ENCODE peak calls at places on chromosomes 12 and 14, in four cellular contexts. One of them, this sample, is unnamed.

GRCh38 chr14:32618991-32619390 is 289.9 kb downstream of the AKAP6 start:
- DNase-seq in left cardiac atrium: no peak
- DNase-seq in choroid plexus epithelial cell: no peak
- DNase-seq in GM20000: no peak
- DNase-seq in this sample: no peak

GRCh38 chr12:120546050-120546386 is 11.9 kb downstream of the RNF10 start:
- DNase-seq in left cardiac atrium: no peak
- DNase-seq in choroid plexus epithelial cell: no peak
- DNase-seq in GM20000: no peak
- DNase-seq in this sample: no peak

GRCh38 chr12:11706509-11707331 is 57.2 kb downstream of the ETV6 start:
- DNase-seq in left cardiac atrium: no peak
- DNase-seq in choroid plexus epithelial cell: peak; percentile 41
- DNase-seq in GM20000: no peak
- DNase-seq in this sample: no peak

GRCh38 chr12:30578426-30578825 is 117.2 kb downstream of the IPO8 start:
- DNase-seq in left cardiac atrium: no peak
- DNase-seq in choroid plexus epithelial cell: peak; percentile 15
- DNase-seq in GM20000: no peak
- DNase-seq in this sample: no peak

GRCh38 chr12:11759894-11760293 is 110.4 kb downstream of the ETV6 start:
- DNase-seq in left cardiac atrium: no peak
- DNase-seq in choroid plexus epithelial cell: no peak
- DNase-seq in GM20000: no peak
- DNase-seq in this sample: no peak

GRCh38 chr12:59119676-59120075 is 199.4 kb upstream of the LRIG3 start:
- DNase-seq in left cardiac atrium: no peak
- DNase-seq in choroid plexus epithelial cell: peak; percentile 51
- DNase-seq in GM20000: no peak
- DNase-seq in this sample: no peak

GRCh38 chr12:21697829-21698630 is 40.4 kb upstream of the LDHB start:
- DNase-seq in left cardiac atrium: no peak
- DNase-seq in choroid plexus epithelial cell: peak; percentile 64
- DNase-seq in GM20000: no peak
- DNase-seq in this sample: no peak

GRCh38 chr14:49594347-49595089 is 4.2 kb upstream of the LRR1 start:
- DNase-seq in left cardiac atrium: no peak
- DNase-seq in choroid plexus epithelial cell: peak; percentile 90
- DNase-seq in GM20000: peak; percentile 42
- DNase-seq in this sample: no peak

GRCh38 chr12:111410229-111411186 is 4.8 kb downstream of the SH2B3 start:
- DNase-seq in left cardiac atrium: peak; percentile 54
- DNase-seq in choroid plexus epithelial cell: peak; percentile 40
- DNase-seq in GM20000: no peak
- DNase-seq in this sample: peak; percentile 56

GRCh38 chr14:31966896-31967668 is 110.0 kb upstream of the ARHGAP5 start:
- DNase-seq in left cardiac atrium: no peak
- DNase-seq in choroid plexus epithelial cell: no peak
- DNase-seq in GM20000: no peak
- DNase-seq in this sample: no peak

GRCh38 chr12:62533755-62534107 is 67.1 kb downstream of the MON2 start:
- DNase-seq in left cardiac atrium: no peak
- DNase-seq in choroid plexus epithelial cell: peak; percentile 18
- DNase-seq in GM20000: no peak
- DNase-seq in this sample: no peak

GRCh38 chr12:75779891-75780501 is 251.6 kb downstream of the PHLDA1 start:
- DNase-seq in left cardiac atrium: no peak
- DNase-seq in choroid plexus epithelial cell: no peak
- DNase-seq in GM20000: no peak
- DNase-seq in this sample: no peak

GRCh38 chr14:31125231-31125630 is 82.4 kb downstream of the HECTD1 start:
- DNase-seq in left cardiac atrium: no peak
- DNase-seq in choroid plexus epithelial cell: no peak
- DNase-seq in GM20000: no peak
- DNase-seq in this sample: no peak

GRCh38 chr12:130713581-130713991 is 2.5 kb downstream of the RIMBP2 start:
- DNase-seq in left cardiac atrium: no peak
- DNase-seq in choroid plexus epithelial cell: no peak
- DNase-seq in GM20000: no peak
- DNase-seq in this sample: no peak

GRCh38 chr12:91189526-91189925 is 6.9 kb upstream of the DCN start:
- DNase-seq in left cardiac atrium: no peak
- DNase-seq in choroid plexus epithelial cell: peak; percentile 82
- DNase-seq in GM20000: no peak
- DNase-seq in this sample: no peak

GRCh38 chr12:75623631-75624118 is 112.3 kb upstream of the KRR1 start:
- DNase-seq in left cardiac atrium: no peak
- DNase-seq in choroid plexus epithelial cell: peak; percentile 83
- DNase-seq in GM20000: no peak
- DNase-seq in this sample: peak; percentile 32

GRCh38 chr14:59360923-59361794 is 104.0 kb downstream of the GPR135 start:
- DNase-seq in left cardiac atrium: peak; percentile 76
- DNase-seq in choroid plexus epithelial cell: peak; percentile 96
- DNase-seq in GM20000: no peak
- DNase-seq in this sample: no peak

GRCh38 chr12:63362801-63363200 is 211.8 kb upstream of the AVPR1A start:
- DNase-seq in left cardiac atrium: no peak
- DNase-seq in choroid plexus epithelial cell: peak; percentile 7
- DNase-seq in GM20000: no peak
- DNase-seq in this sample: no peak

GRCh38 chr12:121784460-121784859 is 9.0 kb downstream of the RHOF start:
- DNase-seq in left cardiac atrium: no peak
- DNase-seq in choroid plexus epithelial cell: no peak
- DNase-seq in GM20000: no peak
- DNase-seq in this sample: no peak

This sample was measured in H7.